ENCODE peak calls at places on chromosomes 1 and 21, in seven cellular contexts. One of them, this sample, is unnamed.
A peak's percentile ranks its signal among the peaks of the same experiment; 100 is the strongest.

GRCh38 chr1:2018217-2019161 is 656 bp upstream of the GABRD start:
- DNase-seq in GM23248: no peak
- DNase-seq in mammary epithelial cell: no peak
- DNase-seq in cardiac muscle cell: no peak
- DNase-seq in GF-D8: no peak
- DNase-seq in ELR: no peak
- DNase-seq in stimulated activated CD4-positive, alpha-beta T cell treated with anti-CD3 and anti-CD28 coated beads, Interleukin-1b, Interleukin-23, amount 100 ng/mL, for 4 hours: no peak
- DNase-seq in this sample: no peak

GRCh38 chr1:83641206-83641658 is 357.7 kb downstream of the TTLL7 start:
- DNase-seq in cardiac muscle cell: peak; percentile 50
- DNase-seq in stimulated activated CD4-positive, alpha-beta T cell treated with anti-CD3 and anti-CD28 coated beads, Interleukin-1b, Interleukin-23, amount 100 ng/mL, for 4 hours: no peak
- DNase-seq in GM23248: peak; percentile 33
- DNase-seq in GF-D8: no peak
- DNase-seq in mammary epithelial cell: peak; percentile 3
- DNase-seq in ELR: peak; percentile 0
- DNase-seq in this sample: peak; percentile 41

GRCh38 chr1:234214911-234215892 is 158.1 kb upstream of the COA6 start:
- DNase-seq in stimulated activated CD4-positive, alpha-beta T cell treated with anti-CD3 and anti-CD28 coated beads, Interleukin-1b, Interleukin-23, amount 100 ng/mL, for 4 hours: no peak
- DNase-seq in GM23248: no peak
- DNase-seq in GF-D8: no peak
- DNase-seq in mammary epithelial cell: peak; percentile 76
- DNase-seq in cardiac muscle cell: no peak
- DNase-seq in ELR: no peak
- DNase-seq in this sample: no peak

GRCh38 chr1:14598498-14599172 is at the start of gene KAZN:
- DNase-seq in GM23248: peak; percentile 35
- DNase-seq in stimulated activated CD4-positive, alpha-beta T cell treated with anti-CD3 and anti-CD28 coated beads, Interleukin-1b, Interleukin-23, amount 100 ng/mL, for 4 hours: no peak
- DNase-seq in mammary epithelial cell: no peak
- DNase-seq in ELR: no peak
- DNase-seq in cardiac muscle cell: no peak
- DNase-seq in GF-D8: no peak
- DNase-seq in this sample: peak; percentile 25

GRCh38 chr1:89390707-89391106 is 26.8 kb downstream of the GBP6 start:
- DNase-seq in GF-D8: no peak
- DNase-seq in ELR: no peak
- DNase-seq in mammary epithelial cell: no peak
- DNase-seq in GM23248: no peak
- DNase-seq in stimulated activated CD4-positive, alpha-beta T cell treated with anti-CD3 and anti-CD28 coated beads, Interleukin-1b, Interleukin-23, amount 100 ng/mL, for 4 hours: no peak
- DNase-seq in cardiac muscle cell: no peak
- DNase-seq in this sample: no peak

GRCh38 chr1:239361403-239361802 is 25.0 kb upstream of the CHRM3 start:
- DNase-seq in GM23248: peak; percentile 79
- DNase-seq in mammary epithelial cell: peak; percentile 77
- DNase-seq in cardiac muscle cell: peak; percentile 3
- DNase-seq in stimulated activated CD4-positive, alpha-beta T cell treated with anti-CD3 and anti-CD28 coated beads, Interleukin-1b, Interleukin-23, amount 100 ng/mL, for 4 hours: no peak
- DNase-seq in GF-D8: no peak
- DNase-seq in ELR: peak; percentile 78
- DNase-seq in this sample: peak; percentile 8

GRCh38 chr21:29418813-29419212 is 120.1 kb downstream of the BACH1 start:
- DNase-seq in ELR: no peak
- DNase-seq in cardiac muscle cell: no peak
- DNase-seq in GM23248: no peak
- DNase-seq in mammary epithelial cell: no peak
- DNase-seq in GF-D8: no peak
- DNase-seq in stimulated activated CD4-positive, alpha-beta T cell treated with anti-CD3 and anti-CD28 coated beads, Interleukin-1b, Interleukin-23, amount 100 ng/mL, for 4 hours: no peak
- DNase-seq in this sample: no peak

GRCh38 chr1:210855440-210855839 is 278.5 kb downstream of the KCNH1 start:
- DNase-seq in ELR: no peak
- DNase-seq in GM23248: no peak
- DNase-seq in cardiac muscle cell: no peak
- DNase-seq in GF-D8: no peak
- DNase-seq in mammary epithelial cell: no peak
- DNase-seq in stimulated activated CD4-positive, alpha-beta T cell treated with anti-CD3 and anti-CD28 coated beads, Interleukin-1b, Interleukin-23, amount 100 ng/mL, for 4 hours: no peak
- DNase-seq in this sample: no peak

GRCh38 chr1:172322219-172323061 is 98.0 kb upstream of the C1orf105 start:
- DNase-seq in GF-D8: no peak
- DNase-seq in ELR: peak; percentile 89
- DNase-seq in stimulated activated CD4-positive, alpha-beta T cell treated with anti-CD3 and anti-CD28 coated beads, Interleukin-1b, Interleukin-23, amount 100 ng/mL, for 4 hours: no peak
- DNase-seq in cardiac muscle cell: peak; percentile 93
- DNase-seq in GM23248: peak; percentile 89
- DNase-seq in mammary epithelial cell: peak; percentile 67
- DNase-seq in this sample: peak; percentile 72

GRCh38 chr1:89938171-89939055 is 56.5 kb upstream of the ZNF326 start:
- DNase-seq in mammary epithelial cell: no peak
- DNase-seq in cardiac muscle cell: peak; percentile 61
- DNase-seq in ELR: peak; percentile 41
- DNase-seq in stimulated activated CD4-positive, alpha-beta T cell treated with anti-CD3 and anti-CD28 coated beads, Interleukin-1b, Interleukin-23, amount 100 ng/mL, for 4 hours: no peak
- DNase-seq in GF-D8: no peak
- DNase-seq in GM23248: peak; percentile 61
- DNase-seq in this sample: peak; percentile 16

GRCh38 chr1:210607361-210607760 is 278.7 kb downstream of the HHAT start:
- DNase-seq in stimulated activated CD4-positive, alpha-beta T cell treated with anti-CD3 and anti-CD28 coated beads, Interleukin-1b, Interleukin-23, amount 100 ng/mL, for 4 hours: no peak
- DNase-seq in GM23248: no peak
- DNase-seq in GF-D8: no peak
- DNase-seq in mammary epithelial cell: no peak
- DNase-seq in cardiac muscle cell: no peak
- DNase-seq in ELR: no peak
- DNase-seq in this sample: no peak

GRCh38 chr1:174875306-174875705 is 124.4 kb upstream of the CACYBP start:
- DNase-seq in cardiac muscle cell: no peak
- DNase-seq in GF-D8: no peak
- DNase-seq in ELR: no peak
- DNase-seq in mammary epithelial cell: peak; percentile 63
- DNase-seq in GM23248: no peak
- DNase-seq in stimulated activated CD4-positive, alpha-beta T cell treated with anti-CD3 and anti-CD28 coated beads, Interleukin-1b, Interleukin-23, amount 100 ng/mL, for 4 hours: no peak
- DNase-seq in this sample: no peak

GRCh38 chr1:111101854-111102642 is 37.8 kb downstream of the DRAM2 start:
- DNase-seq in ELR: no peak
- DNase-seq in GF-D8: no peak
- DNase-seq in stimulated activated CD4-positive, alpha-beta T cell treated with anti-CD3 and anti-CD28 coated beads, Interleukin-1b, Interleukin-23, amount 100 ng/mL, for 4 hours: no peak
- DNase-seq in cardiac muscle cell: no peak
- DNase-seq in mammary epithelial cell: peak; percentile 20
- DNase-seq in GM23248: no peak
- DNase-seq in this sample: no peak

GRCh38 chr1:155254714-155255242 is 505 bp downstream of the ENTREP3 start:
- DNase-seq in GM23248: peak; percentile 52
- DNase-seq in stimulated activated CD4-positive, alpha-beta T cell treated with anti-CD3 and anti-CD28 coated beads, Interleukin-1b, Interleukin-23, amount 100 ng/mL, for 4 hours: no peak
- DNase-seq in cardiac muscle cell: no peak
- DNase-seq in GF-D8: no peak
- DNase-seq in mammary epithelial cell: no peak
- DNase-seq in ELR: peak; percentile 41
- DNase-seq in this sample: peak; percentile 53

GRCh38 chr1:91555074-91555730 is 54.6 kb downstream of the CDC7 start:
- DNase-seq in GF-D8: no peak
- DNase-seq in GM23248: peak; percentile 62
- DNase-seq in cardiac muscle cell: peak; percentile 52
- DNase-seq in ELR: peak; percentile 57
- DNase-seq in mammary epithelial cell: no peak
- DNase-seq in stimulated activated CD4-positive, alpha-beta T cell treated with anti-CD3 and anti-CD28 coated beads, Interleukin-1b, Interleukin-23, amount 100 ng/mL, for 4 hours: no peak
- DNase-seq in this sample: no peak

GRCh38 chr1:198623920-198624647 is 14.8 kb upstream of the PTPRC start:
- DNase-seq in cardiac muscle cell: peak; percentile 57
- DNase-seq in ELR: peak; percentile 60
- DNase-seq in GF-D8: no peak
- DNase-seq in mammary epithelial cell: no peak
- DNase-seq in GM23248: peak; percentile 77
- DNase-seq in stimulated activated CD4-positive, alpha-beta T cell treated with anti-CD3 and anti-CD28 coated beads, Interleukin-1b, Interleukin-23, amount 100 ng/mL, for 4 hours: no peak
- DNase-seq in this sample: peak; percentile 60

GRCh38 chr1:14826172-14826636 is 227.7 kb downstream of the KAZN start:
- DNase-seq in cardiac muscle cell: peak; percentile 91
- DNase-seq in stimulated activated CD4-positive, alpha-beta T cell treated with anti-CD3 and anti-CD28 coated beads, Interleukin-1b, Interleukin-23, amount 100 ng/mL, for 4 hours: no peak
- DNase-seq in GM23248: peak; percentile 93
- DNase-seq in ELR: peak; percentile 30
- DNase-seq in mammary epithelial cell: no peak
- DNase-seq in GF-D8: no peak
- DNase-seq in this sample: peak; percentile 83

This sample was measured in GM03348.